ENCODE peak calls at places on chromosomes 1 and 21, in six cellular contexts. D is IMR-90, P is adrenal gland, K is GM12865, R is astrocyte of the spinal cord, I is AG04450. N is an unnamed sample.
A peak's percentile ranks its signal among the peaks of the same experiment; 100 is the strongest.

GRCh38 chr1:221887091-221887746 is 145.3 kb upstream of the DUSP10 start:
- DNase-seq in D (peak; percentile 88), I (peak; percentile 29), P (peak; percentile 87), R (peak; percentile 72), K (no peak), N (peak; percentile 68)

GRCh38 chr1:89464008-89464407 is 60.6 kb upstream of the LRRC8B start:
- DNase-seq in K (peak; percentile 30), D (no peak), P (no peak), R (no peak), I (no peak), N (no peak)

GRCh38 chr1:231724876-231725647 is 98.5 kb downstream of the DISC1 start:
- DNase-seq in D (peak; percentile 36), P (peak; percentile 74), R (peak; percentile 47), I (no peak), K (peak; percentile 56), N (peak; percentile 13)

GRCh38 chr1:169110265-169110664 is 3.8 kb downstream of the ATP1B1 start:
- DNase-seq in I (no peak), R (no peak), D (no peak), K (no peak), P (no peak), N (no peak)

GRCh38 chr1:29901618-29902017 is 665.3 kb downstream of the PTPRU start:
- DNase-seq in D (no peak), R (no peak), K (no peak), P (no peak), I (no peak), N (no peak)

GRCh38 chr21:39094847-39095525 is 88.3 kb downstream of the PSMG1 start:
- DNase-seq in R (peak; percentile 60), D (peak; percentile 93), P (no peak), I (peak; percentile 60), K (no peak), N (peak; percentile 72)

GRCh38 chr1:223732993-223733798 is 20.9 kb downstream of the CAPN2 start:
- DNase-seq in D (peak; percentile 40), R (peak; percentile 63), K (no peak), I (no peak), P (peak; percentile 42), N (no peak)

GRCh38 chr1:197485790-197486189 is 217.7 kb downstream of the CRB1 start:
- DNase-seq in I (no peak), D (no peak), P (no peak), K (no peak), R (no peak), N (no peak)

GRCh38 chr1:218813247-218813646 is 360.4 kb upstream of the LYPLAL1 start:
- DNase-seq in K (no peak), I (peak; percentile 37), P (no peak), R (peak; percentile 41), D (peak; percentile 87), N (no peak)

GRCh38 chr1:104056786-104057185 is 307.1 kb downstream of the AMY1C start:
- DNase-seq in R (no peak), I (no peak), K (no peak), D (no peak), P (no peak), N (no peak)

GRCh38 chr1:118861216-118861615 is 126.9 kb downstream of the TBX15 start:
- DNase-seq in P (no peak), D (no peak), K (no peak), R (no peak), I (no peak), N (no peak)

GRCh38 chr1:98057236-98057635 is 136.4 kb upstream of the DPYD start:
- DNase-seq in K (no peak), I (no peak), P (no peak), R (no peak), D (no peak), N (no peak)

GRCh38 chr1:25468037-25468436 is 37.3 kb downstream of the MACO1 start:
- DNase-seq in D (peak; percentile 64), R (no peak), P (peak; percentile 62), K (no peak), I (no peak), N (no peak)

GRCh38 chr1:31704261-31705079 is 653 bp upstream of the COL16A1 start:
- DNase-seq in K (peak; percentile 23), P (no peak), R (peak; percentile 85), D (peak; percentile 70), I (no peak), N (no peak)

GRCh38 chr1:150562384-150563339 is 13.5 kb downstream of the ADAMTSL4 start:
- DNase-seq in K (peak; percentile 99), R (no peak), P (no peak), I (no peak), D (no peak), N (no peak)

GRCh38 chr1:46039571-46040052 is 92.8 kb downstream of the PIK3R3 start:
- DNase-seq in R (peak; percentile 22), D (peak; percentile 48), K (no peak), P (peak; percentile 56), I (no peak), N (peak; percentile 8)

GRCh38 chr1:173451981-173452380 is 25.2 kb upstream of the PRDX6 start:
- DNase-seq in D (peak; percentile 56), R (no peak), P (no peak), K (no peak), I (no peak), N (no peak)

GRCh38 chr1:151166506-151166956 is 587 bp downstream of the SCNM1 start:
- DNase-seq in D (peak; percentile 73), K (peak; percentile 40), R (peak; percentile 69), P (no peak), I (peak; percentile 50), N (no peak)

GRCh38 chr21:14581902-14582457 is 35.9 kb upstream of the SAMSN1 start:
- DNase-seq in I (no peak), K (no peak), D (no peak), R (no peak), P (no peak), N (no peak)

GRCh38 chr1:155051777-155052398 is 772 bp downstream of the ADAM15 start:
- DNase-seq in R (peak; percentile 19), P (peak; percentile 59), K (no peak), D (peak; percentile 13), I (no peak), N (no peak)
- H3K4me3 ChIP-seq in R (peak overlapping the region; percentile 67), P (peak overlapping the region; percentile 42), K (peak overlapping the region; percentile 78), D (peak overlapping the region; percentile 60), I (peak overlapping the region; percentile 73), N (peak overlapping the region; percentile 76)

GRCh38 chr1:67371043-67371442 is 59.2 kb downstream of the SERBP1 start:
- DNase-seq in I (no peak), R (no peak), P (no peak), K (no peak), D (no peak), N (no peak)

GRCh38 chr1:67376381-67376780 is 53.8 kb downstream of the SERBP1 start:
- DNase-seq in R (no peak), P (no peak), I (no peak), D (no peak), K (no peak), N (no peak)

GRCh38 chr1:67371681-67372080 is 58.5 kb downstream of the SERBP1 start:
- DNase-seq in D (peak; percentile 39), P (no peak), R (no peak), I (no peak), K (no peak), N (no peak)

GRCh38 chr1:67372136-67372535 is 58.1 kb downstream of the SERBP1 start:
- DNase-seq in P (no peak), K (no peak), R (peak; percentile 36), D (peak; percentile 46), I (no peak), N (no peak)

GRCh38 chr1:67372898-67373297 is 57.3 kb downstream of the SERBP1 start:
- DNase-seq in K (no peak), D (no peak), P (no peak), R (no peak), I (no peak), N (no peak)
- H3K4me3 ChIP-seq in K (no peak overlapping the region), D (no peak overlapping the region), P (no peak overlapping the region), R (no peak overlapping the region), I (no peak overlapping the region), N (no peak overlapping the region)

DNA sequence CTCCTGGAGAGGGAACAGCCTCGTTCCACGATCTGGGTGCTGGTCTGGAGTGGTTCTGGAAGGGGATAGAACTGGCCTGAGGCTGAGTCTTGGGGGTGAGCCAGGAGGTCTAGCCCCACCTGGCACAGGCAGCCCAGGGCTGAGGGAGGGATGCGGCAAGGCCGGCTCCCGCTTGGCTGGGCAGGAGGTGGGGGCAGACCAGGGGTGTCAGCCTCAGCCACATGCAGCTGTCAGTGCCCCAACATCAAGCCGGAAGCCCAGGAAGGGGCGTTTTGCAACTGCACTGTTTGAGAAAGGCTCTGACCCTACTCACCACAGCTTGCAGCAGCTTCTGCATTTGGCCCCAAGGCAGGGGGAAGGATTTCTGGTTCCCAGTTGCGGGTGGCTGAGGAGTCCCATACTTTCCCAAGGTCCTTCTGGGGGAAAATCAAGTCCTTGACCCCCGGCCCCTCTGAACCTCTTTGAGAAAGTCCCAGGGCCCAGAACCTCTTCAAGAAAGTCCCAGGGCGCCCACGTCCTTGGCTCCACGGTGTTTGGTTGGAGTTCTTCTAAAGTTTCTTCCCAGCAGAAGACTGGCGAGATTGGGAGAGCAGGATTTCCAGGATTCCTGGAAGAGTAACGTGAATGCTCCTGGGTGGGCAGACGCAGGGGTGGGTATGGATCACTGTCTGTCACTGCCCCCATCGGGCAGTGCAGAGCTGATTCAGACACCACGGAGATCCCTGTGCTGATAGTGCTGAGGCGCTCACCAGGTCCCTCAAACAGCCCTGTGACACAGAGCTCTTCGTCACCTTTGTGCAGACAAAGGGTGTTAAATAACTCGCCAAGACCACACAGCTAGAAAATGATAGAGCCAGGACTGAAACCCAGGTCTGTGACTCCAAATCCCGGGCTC is 2.2 kb downstream of the EFHD2 start:
- DNase-seq in R (no peak), K (peak; percentile 85), P (peak; percentile 68), D (peak; percentile 47), I (no peak), N (no peak)
- H3K4me3 ChIP-seq in R (peak overlapping the region; percentile 84), K (peak overlapping the region; percentile 96), P (peak overlapping the region; percentile 87), D (peak overlapping the region; percentile 99), I (peak overlapping the region; percentile 82), N (peak overlapping the region; percentile 85)

GRCh38 chr1:32988665-32989064 is 24.1 kb upstream of the RNF19B start:
- DNase-seq in P (peak; percentile 51), I (peak; percentile 59), D (peak; percentile 94), K (no peak), R (peak; percentile 93), N (no peak)

GRCh38 chr1:32991386-32991785 is 26.8 kb upstream of the RNF19B start:
- DNase-seq in R (peak; percentile 19), P (no peak), I (no peak), K (no peak), D (no peak), N (no peak)

GRCh38 chr1:32990887-32991286 is 26.3 kb upstream of the RNF19B start:
- DNase-seq in K (no peak), D (no peak), I (no peak), R (no peak), P (no peak), N (no peak)

GRCh38 chr1:32991819-32992488 is 27.3 kb upstream of the RNF19B start:
- DNase-seq in R (no peak), K (peak; percentile 72), I (no peak), D (no peak), P (no peak), N (no peak)

DNA sequence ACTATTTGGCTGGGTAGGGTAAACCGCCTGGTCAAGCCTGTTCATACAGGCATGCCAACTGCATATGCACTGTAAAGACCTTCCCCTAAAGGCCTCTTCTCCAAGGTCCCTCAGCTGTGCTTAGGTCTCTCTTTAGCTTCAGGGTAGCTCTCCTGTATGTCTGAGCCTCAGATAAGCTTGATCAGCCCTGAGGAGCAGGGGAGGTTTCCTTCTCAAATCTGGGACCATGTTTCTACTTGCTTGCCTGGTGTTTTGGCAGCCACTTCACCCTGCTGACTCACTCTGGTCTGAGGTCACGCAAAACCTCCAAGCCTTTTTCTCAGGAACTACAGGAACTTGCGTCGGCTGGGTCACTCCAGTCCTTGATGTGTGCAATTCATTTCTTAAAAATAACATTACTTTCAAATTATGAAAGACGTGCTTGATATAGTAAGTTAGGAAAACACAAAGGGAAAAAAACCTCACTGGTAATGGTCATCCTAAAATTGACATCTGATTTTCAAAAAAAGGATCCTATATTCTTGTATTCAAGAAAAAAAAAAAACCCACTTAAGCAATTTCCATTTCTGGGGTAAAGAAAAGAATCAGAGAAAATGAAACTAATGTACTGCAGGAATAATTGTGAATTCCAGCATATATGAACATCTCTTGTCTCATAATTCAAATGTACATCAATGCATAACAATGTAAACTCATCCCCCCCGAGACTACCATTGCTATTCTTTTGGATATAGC is 24.7 kb upstream of the RNF19B start:
- DNase-seq in P (peak; percentile 90), I (peak; percentile 86), D (peak; percentile 99), K (peak; percentile 65), R (peak; percentile 98), N (peak; percentile 89)
- H3K4me3 ChIP-seq in P (no peak overlapping the region), I (peak overlapping the region; percentile 25), D (no peak overlapping the region), K (no peak overlapping the region), R (no peak overlapping the region), N (no peak overlapping the region)